ENCODE peak calls at places on chromosomes 3 and 15, in seven cellular contexts. J, Z, M, Y, E, B and S are unnamed samples. For H3K27me3 and H3K4me1, the result is how much of the 10 kb centered on the place peaks cover.

GRCh38 chr3:178948546-178948945 is 123.1 kb downstream of the ZMAT3 start:
- DNase-seq in J (no peak), Z (no peak), M (no peak), Y (no peak), E (no peak), B (no peak), S (no peak)

GRCh38 chr3:177852408-177852807 is 655.1 kb upstream of the TBL1XR1 start:
- DNase-seq in J (no peak), Z (no peak), M (no peak), Y (no peak), E (no peak), B (no peak), S (no peak)

GRCh38 chr3:144127700-144128099 is 156.1 kb downstream of the DIPK2A start:
- DNase-seq in J (no peak), Z (no peak), M (no peak), Y (no peak), E (no peak), B (no peak), S (no peak)

GRCh38 chr3:127774647-127775046 is 47.7 kb downstream of the MGLL start:
- DNase-seq in J (peak), Z (no peak), M (no peak), Y (no peak), E (no peak), B (no peak), S (no peak)

GRCh38 chr15:101269479-101270223 is 7.6 kb downstream of the SELENOS start:
- DNase-seq in J (no peak), Z (peak), M (peak), Y (peak), E (no peak), B (no peak), S (no peak)

GRCh38 chr3:128573160-128573559 is 77.5 kb downstream of the RPN1 start:
- DNase-seq in J (no peak), Z (no peak), M (no peak), Y (no peak), E (no peak), B (no peak), S (no peak)

GRCh38 chr15:90916461-90916860 is 13.4 kb downstream of the MAN2A2 start:
- DNase-seq in J (peak), Z (no peak), M (no peak), Y (no peak), E (no peak), B (no peak), S (peak)

GRCh38 chr3:112629425-112629824 is 11.5 kb downstream of the CCDC80 start:
- DNase-seq in J (no peak), Z (peak), M (no peak), Y (peak), E (peak), B (no peak), S (no peak)

GRCh38 chr3:90062018-90062417 is 954.6 kb downstream of the EPHA3 start:
- DNase-seq in J (no peak), Z (no peak), M (no peak), Y (no peak), E (no peak), B (no peak), S (no peak)

GRCh38 chr3:177724020-177724638 is 526.8 kb upstream of the TBL1XR1 start:
- DNase-seq in J (no peak), Z (peak), M (no peak), Y (peak), E (peak), B (no peak), S (peak)

GRCh38 chr3:46586738-46587246 is 20.7 kb upstream of the LRRC2 start:
- DNase-seq in J (no peak), Z (peak), M (no peak), Y (no peak), E (no peak), B (no peak), S (no peak)

GRCh38 chr3:46580675-46581074 is 14.6 kb upstream of the LRRC2 start:
- DNase-seq in J (no peak), Z (peak), M (no peak), Y (no peak), E (no peak), B (no peak), S (no peak)

GRCh38 chr3:46584598-46585467 is 18.7 kb upstream of the LRRC2 start:
- DNase-seq in J (no peak), Z (peak), M (no peak), Y (no peak), E (no peak), B (no peak), S (no peak)

GRCh38 chr3:46585799-46586693 is 19.9 kb upstream of the LRRC2 start:
- DNase-seq in J (no peak), Z (peak), M (no peak), Y (no peak), E (no peak), B (no peak), S (no peak)
- H3K4me3 ChIP-seq in J (no peak), Z (no peak), M (no peak), Y (no peak), E (no peak), B (no peak), S (no peak)

GRCh38 chr3:46469680-46470357 is 5.1 kb upstream of the LTF start:
- DNase-seq in J (no peak), Z (peak), M (no peak), Y (no peak), E (no peak), B (no peak), S (no peak)

GRCh38 chr3:46467562-46467961 is 2.9 kb upstream of the LTF start:
- DNase-seq in J (no peak), Z (no peak), M (no peak), Y (no peak), E (no peak), B (no peak), S (no peak)

GRCh38 chr3:46466871-46467403 is 2.2 kb upstream of the LTF start:
- DNase-seq in J (no peak), Z (peak), M (no peak), Y (no peak), E (no peak), B (no peak), S (no peak)

GRCh38 chr3:46470831-46471230 is 6.1 kb upstream of the LTF start:
- DNase-seq in J (no peak), Z (peak), M (no peak), Y (no peak), E (no peak), B (no peak), S (no peak)

DNA sequence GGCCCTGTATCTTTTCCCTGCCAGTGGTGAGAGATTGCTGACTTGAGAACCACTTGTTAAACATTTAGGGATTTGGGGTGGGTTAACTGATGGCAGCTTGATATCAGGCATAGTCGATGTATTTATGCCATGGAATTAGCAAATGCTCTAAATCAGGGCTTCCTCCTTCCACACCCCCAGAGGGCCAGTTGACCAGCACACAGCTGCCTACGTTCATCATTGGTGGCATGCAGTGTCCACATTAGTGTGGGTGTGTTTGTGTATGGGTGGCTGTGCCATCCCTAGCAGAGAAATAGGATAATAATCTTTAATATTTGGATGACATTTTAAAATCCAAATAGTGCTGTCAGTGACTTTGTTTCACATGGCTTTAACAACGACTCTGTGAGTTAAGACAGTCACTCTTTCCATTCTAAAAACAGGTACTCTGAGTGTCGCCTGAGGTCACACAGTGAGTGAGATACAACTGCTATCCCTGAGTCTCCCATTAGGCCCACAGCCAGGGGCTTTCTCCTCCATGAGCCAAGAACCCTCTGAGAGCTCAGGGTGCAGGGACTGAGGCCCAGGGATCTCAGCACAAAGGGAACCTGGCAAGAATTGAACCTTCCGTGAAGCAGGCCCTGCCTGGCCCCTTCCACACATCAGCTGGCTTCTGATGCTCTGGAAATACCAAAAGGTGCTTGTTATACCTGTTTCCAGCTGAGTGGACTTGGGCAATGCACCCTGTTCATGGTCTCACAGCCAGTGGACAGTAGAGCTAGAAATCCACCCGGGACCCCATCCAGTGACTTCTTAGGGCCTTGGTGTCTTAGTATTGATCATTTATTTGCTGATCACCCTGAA is 4.3 kb upstream of the LTF start:
- DNase-seq in J (no peak), Z (peak), M (no peak), Y (peak), E (no peak), B (no peak), S (no peak)
- H3K27me3 ChIP-seq in J (under half), Z (under half), M (under half), Y (under half), E (under half), B (under half), S (under half)

DNA sequence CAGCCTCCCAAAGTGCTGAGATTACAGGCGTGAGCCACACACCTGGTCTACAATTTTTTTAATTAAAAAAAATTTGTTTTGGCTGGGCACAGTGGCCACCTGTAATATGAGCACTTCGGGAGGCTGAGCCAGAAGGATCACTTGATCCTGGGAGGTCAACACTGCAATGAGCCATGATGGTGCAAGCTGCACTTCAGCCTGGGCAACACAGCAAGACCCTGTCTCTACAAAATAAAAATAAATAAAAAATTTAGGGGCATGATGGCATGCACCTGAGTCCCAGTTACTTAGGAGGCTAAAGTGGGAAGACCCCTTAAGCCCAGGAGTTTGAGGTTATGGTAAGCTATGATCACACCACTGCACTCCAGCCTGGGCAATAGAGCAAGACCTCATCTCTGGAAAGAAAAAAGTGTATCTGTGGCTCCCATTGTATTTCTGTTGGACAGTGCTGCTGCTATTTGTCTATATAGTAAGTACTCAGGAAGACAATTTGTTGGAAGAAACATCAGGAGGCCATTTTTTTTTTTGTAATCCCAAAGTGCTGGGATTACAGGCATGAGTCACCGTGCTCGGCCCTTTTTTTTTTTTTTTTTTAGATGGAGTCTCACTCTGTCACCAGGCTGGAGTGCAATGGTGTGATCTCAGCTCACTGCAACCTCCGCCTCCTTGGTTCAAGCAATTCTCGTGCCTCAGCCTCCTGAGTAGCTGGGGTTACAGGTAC is 27.5 kb upstream of the SH3BP5 start:
- DNase-seq in J (no peak), Z (no peak), M (no peak), Y (no peak), E (no peak), B (no peak), S (no peak)
- H3K4me1 ChIP-seq in J (half or more), Z (under half), M (under half), Y (under half), E (under half), B (under half), S (under half)

GRCh38 chr15:24956131-24956838 is 1.5 kb downstream of the SNRPN start:
- DNase-seq in J (peak), Z (peak), M (peak), Y (peak), E (peak), B (peak), S (peak)

GRCh38 chr15:24955549-24955929 is 752 bp downstream of the SNRPN start:
- DNase-seq in J (peak), Z (no peak), M (peak), Y (peak), E (no peak), B (no peak), S (peak)

GRCh38 chr15:24954783-24955548 is at the start of the genes SNRPN and SNURF:
- DNase-seq in J (peak), Z (peak), M (peak), Y (peak), E (peak), B (peak), S (peak)

GRCh38 chr15:24961967-24962366 is 7.2 kb downstream of the SNRPN start:
- DNase-seq in J (no peak), Z (no peak), M (no peak), Y (no peak), E (no peak), B (no peak), S (no peak)

GRCh38 chr15:24957691-24958090 is 2.9 kb downstream of the SNRPN start:
- DNase-seq in J (no peak), Z (no peak), M (peak), Y (no peak), E (no peak), B (no peak), S (no peak)
- H3K4me3 ChIP-seq in J (no peak), Z (no peak), M (peak), Y (peak), E (no peak), B (no peak), S (no peak)

GRCh38 chr15:70252936-70253280 is 155.2 kb upstream of the TLE3 start:
- DNase-seq in J (peak), Z (no peak), M (no peak), Y (no peak), E (no peak), B (no peak), S (no peak)
- H3K27me3 ChIP-seq in J (under half), Z (under half), M (under half), Y (under half), E (under half), B (under half), S (under half)

GRCh38 chr3:114590309-114591047 is 296.6 kb downstream of the TIGIT start:
- DNase-seq in J (no peak), Z (no peak), M (no peak), Y (no peak), E (no peak), B (no peak), S (no peak)

GRCh38 chr3:114600571-114600970 is 306.7 kb downstream of the TIGIT start:
- DNase-seq in J (no peak), Z (no peak), M (no peak), Y (no peak), E (no peak), B (no peak), S (no peak)

GRCh38 chr3:114597012-114597411 is 303.2 kb downstream of the TIGIT start:
- DNase-seq in J (no peak), Z (no peak), M (no peak), Y (no peak), E (no peak), B (no peak), S (no peak)

GRCh38 chr3:114596147-114596546 is 302.3 kb downstream of the TIGIT start:
- DNase-seq in J (no peak), Z (no peak), M (no peak), Y (no peak), E (no peak), B (no peak), S (no peak)

DNA sequence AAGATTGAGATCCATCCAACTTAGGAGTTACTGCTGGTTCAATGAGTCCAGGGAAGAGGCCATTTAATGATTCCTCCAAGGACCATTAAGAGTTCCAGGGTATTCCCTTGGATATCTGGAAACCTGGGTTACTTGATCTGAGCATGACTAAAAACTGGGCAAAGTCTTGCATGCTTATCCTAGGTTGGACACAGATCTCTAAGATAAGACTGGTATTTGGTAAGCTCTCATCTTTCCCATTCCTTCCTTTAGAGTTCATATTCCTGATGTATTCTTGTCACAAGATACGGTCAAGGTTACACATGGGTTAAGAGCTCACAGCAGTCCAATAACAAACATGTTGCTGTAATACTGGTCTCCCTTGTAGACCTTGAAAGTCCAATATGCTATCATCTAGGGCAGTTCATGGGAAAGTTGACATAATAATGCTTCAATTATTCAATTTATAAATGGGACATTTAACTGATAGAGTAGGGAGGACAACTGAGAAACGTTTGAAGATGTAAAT is 301.7 kb downstream of the TIGIT start:
- DNase-seq in J (no peak), Z (no peak), M (no peak), Y (no peak), E (no peak), B (no peak), S (no peak)
- H3K4me1 ChIP-seq in J (under half), Z (under half), M (under half), Y (under half), E (under half), B (under half), S (under half)

GRCh38 chr15:93049914-93050534 is 39.0 kb downstream of the RGMA start:
- DNase-seq in J (no peak), Z (no peak), M (no peak), Y (no peak), E (peak), B (no peak), S (no peak)

GRCh38 chr15:93049233-93049632 is 39.8 kb downstream of the RGMA start:
- DNase-seq in J (no peak), Z (no peak), M (no peak), Y (no peak), E (no peak), B (no peak), S (no peak)

GRCh38 chr15:93051236-93052089 is 37.5 kb downstream of the RGMA start:
- DNase-seq in J (no peak), Z (no peak), M (no peak), Y (no peak), E (no peak), B (no peak), S (no peak)

GRCh38 chr15:93052090-93052892 is 36.7 kb downstream of the RGMA start:
- DNase-seq in J (no peak), Z (no peak), M (no peak), Y (no peak), E (no peak), B (no peak), S (no peak)

GRCh38 chr15:93050648-93051047 is 38.4 kb downstream of the RGMA start:
- DNase-seq in J (no peak), Z (no peak), M (no peak), Y (no peak), E (no peak), B (no peak), S (no peak)
- H3K4me3 ChIP-seq in J (no peak), Z (no peak), M (no peak), Y (no peak), E (no peak), B (no peak), S (no peak)

GRCh38 chr3:170640737-170641171 is 54.9 kb upstream of the SLC7A14 start:
- DNase-seq in J (no peak), Z (no peak), M (no peak), Y (no peak), E (no peak), B (no peak), S (no peak)
- H3K27me3 ChIP-seq in J (under half), Z (under half), M (under half), Y (under half), E (under half), B (under half), S (under half)

GRCh38 chr3:107644631-107645030 is 121.9 kb downstream of the BBX start:
- DNase-seq in J (no peak), Z (no peak), M (no peak), Y (no peak), E (no peak), B (no peak), S (no peak)
- H3K4me1 ChIP-seq in J (under half), Z (under half), M (under half), Y (under half), E (under half), B (under half), S (under half)